ENCODE peak calls at places on chromosomes 1 and 21, in four cellular contexts. J, O, L and D are unnamed samples. For H3K4me1 and H3K9me3, the result is how much of the 10 kb centered on the place peaks cover.

GRCh38 chr1:235902638-235903542 is 36.2 kb upstream of the LYST start:
- DNase-seq in O (no peak), L (peak), J (no peak), D (peak)

GRCh38 chr1:117572546-117572945 is 33.3 kb upstream of the TENT5C start:
- DNase-seq in L (no peak), O (no peak), J (no peak), D (no peak)

GRCh38 chr21:23644768-23645167 is 1962.5 kb downstream of the MRPL39 start:
- DNase-seq in L (no peak), O (no peak), J (no peak), D (no peak)

GRCh38 chr1:170630977-170631376 is 33.0 kb upstream of the PRRX1 start:
- DNase-seq in O (no peak), L (no peak), J (no peak), D (no peak)

GRCh38 chr1:163069142-163069541 is at the start of gene RGS4:
- DNase-seq in J (peak), O (no peak), L (peak), D (no peak)

GRCh38 chr21:22468893-22469292 is 1470.7 kb downstream of the NCAM2 start:
- DNase-seq in L (no peak), J (no peak), O (no peak), D (no peak)

GRCh38 chr1:41917835-41918449 is 780 bp downstream of the HIVEP3 start:
- DNase-seq in L (peak), J (peak), O (peak), D (peak)

GRCh38 chr1:87588445-87588844 is 259.8 kb downstream of the LMO4 start:
- DNase-seq in L (no peak), J (no peak), O (no peak), D (no peak)

GRCh38 chr1:77220687-77221463 is 1.6 kb upstream of the PIGK start:
- DNase-seq in J (no peak), O (no peak), L (peak), D (no peak)

GRCh38 chr1:85047472-85048295 is 616 bp downstream of the MCOLN3 start:
- DNase-seq in O (no peak), J (peak), L (no peak), D (no peak)

GRCh38 chr21:39022035-39022900 is 161.0 kb downstream of the PSMG1 start:
- DNase-seq in L (no peak), J (no peak), O (no peak), D (no peak)

GRCh38 chr1:193589597-193590040 is 403.2 kb upstream of the B3GALT2 start:
- DNase-seq in O (no peak), J (peak), L (peak), D (no peak)

GRCh38 chr1:65229754-65230339 is 79.5 kb upstream of the DNAJC6 start:
- DNase-seq in L (no peak), O (no peak), J (no peak), D (no peak)

GRCh38 chr1:204249736-204250427 is 36.1 kb upstream of the GOLT1A start:
- DNase-seq in L (no peak), J (no peak), O (no peak), D (no peak)

GRCh38 chr1:18547460-18547859 is 66.7 kb downstream of the KLHDC7A start:
- DNase-seq in L (no peak), O (no peak), J (no peak), D (no peak)

GRCh38 chr1:162943627-162944026 is 82.7 kb upstream of the CCDC190 start:
- DNase-seq in L (no peak), O (no peak), J (no peak), D (no peak)

GRCh38 chr1:86868477-86868876 is 45.4 kb downstream of the SELENOF start:
- DNase-seq in J (no peak), L (no peak), O (no peak), D (no peak)

GRCh38 chr1:101769520-101769919 is 227.2 kb downstream of the OLFM3 start:
- DNase-seq in J (no peak), L (peak), O (no peak), D (no peak)

GRCh38 chr1:62964141-62964540 is 180.2 kb downstream of the ATG4C start:
- DNase-seq in J (no peak), L (no peak), O (no peak), D (no peak)

GRCh38 chr21:45639206-45640000 is 4.1 kb upstream of the PCBP3 start:
- DNase-seq in O (no peak), L (peak), J (no peak), D (no peak)

GRCh38 chr1:163084330-163084729 is 15.2 kb downstream of the RGS4 start:
- DNase-seq in J (no peak), O (no peak), L (peak), D (no peak)

GRCh38 chr1:147539122-147539575 is 2.2 kb upstream of the BCL9 start:
- DNase-seq in J (no peak), L (peak), O (no peak), D (no peak)

GRCh38 chr1:28466226-28466778 is 39.5 kb upstream of the RCC1 start:
- DNase-seq in J (no peak), O (no peak), L (no peak), D (no peak)

GRCh38 chr1:171717080-171717479 is 24.8 kb downstream of the VAMP4 start:
- DNase-seq in J (no peak), O (no peak), L (no peak), D (no peak)

GRCh38 chr21:45211661-45212060 is 76.0 kb downstream of the POFUT2 start:
- DNase-seq in J (no peak), L (no peak), O (no peak), D (no peak)

GRCh38 chr1:66137235-66137634 is 344.5 kb downstream of the PDE4B start:
- DNase-seq in L (no peak), O (no peak), J (no peak), D (no peak)

GRCh38 chr1:228417061-228417460 is 400 bp upstream of the TRIM17 start:
- DNase-seq in J (no peak), L (no peak), O (no peak), D (peak)

GRCh38 chr1:46394108-46394871 is at the start of gene FAAH:
- DNase-seq in J (peak), O (no peak), L (no peak), D (peak)

GRCh38 chr1:1179339-1179982 is 5.8 kb downstream of the TTLL10 start:
- DNase-seq in J (peak), L (no peak), O (no peak), D (no peak)

GRCh38 chr1:40784141-40784770 is 669 bp downstream of the KCNQ4 start:
- DNase-seq in O (no peak), J (no peak), L (no peak), D (no peak)

GRCh38 chr1:16236495-16237342 is at the start of gene CPLANE2:
- DNase-seq in J (peak), L (peak), O (peak), D (peak)

GRCh38 chr1:226060976-226061792 is 1.3 kb upstream of the H3-3A start:
- DNase-seq in O (no peak), L (peak), J (no peak), D (no peak)

GRCh38 chr1:226062558-226063361 is at the start of gene H3-3A:
- DNase-seq in L (peak), J (peak), O (peak), D (peak)

GRCh38 chr1:226063362-226064167 is 1.0 kb downstream of the H3-3A start:
- DNase-seq in L (peak), O (peak), J (peak), D (peak)

GRCh38 chr1:226060427-226060826 is 2.1 kb upstream of the H3-3A start:
- DNase-seq in J (no peak), L (no peak), O (no peak), D (no peak)

GRCh38 chr1:226061793-226062557 is 541 bp upstream of the H3-3A start:
- DNase-seq in O (peak), L (peak), J (peak), D (peak)
- H3K27ac ChIP-seq in O (peak), L (peak), J (peak), D (peak)

DNA sequence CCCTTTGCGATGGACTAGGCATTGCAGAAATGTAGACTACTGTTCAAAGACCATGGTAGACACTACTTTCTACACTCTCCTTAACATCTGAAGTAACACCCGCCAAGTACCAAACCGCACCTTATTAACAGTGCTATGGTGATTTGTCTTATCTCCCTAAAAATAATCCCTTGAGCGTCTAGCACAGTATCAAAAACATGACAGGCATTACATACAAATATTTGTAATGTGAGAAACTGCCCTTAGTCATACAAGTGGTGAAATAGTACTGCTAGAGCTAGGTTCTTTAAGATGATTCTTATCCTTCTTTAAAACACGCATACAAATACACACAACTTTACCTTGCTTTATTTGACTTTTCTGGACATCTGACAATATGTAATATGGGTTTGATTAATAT is 27.2 kb downstream of the PUM1 start:
- DNase-seq in L (no peak), O (no peak), J (no peak), D (no peak)
- H3K4me1 ChIP-seq in L (under half), O (under half), J (half or more), D (under half)

GRCh38 chr1:214762902-214763301 is 159.9 kb downstream of the CENPF start:
- DNase-seq in L (no peak), J (no peak), O (no peak), D (no peak)
- H3K9me3 ChIP-seq in L (under half), J (half or more), O (under half), D (half or more)

GRCh38 chr1:113057006-113057405 is 16.0 kb upstream of the LRIG2 start:
- DNase-seq in J (no peak), O (no peak), L (no peak), D (no peak)

GRCh38 chr1:113055570-113055969 is 17.4 kb upstream of the LRIG2 start:
- DNase-seq in L (no peak), J (no peak), O (no peak), D (no peak)

GRCh38 chr1:113053344-113054138 is 19.5 kb upstream of the LRIG2 start:
- DNase-seq in O (no peak), L (no peak), J (no peak), D (no peak)

GRCh38 chr1:113058861-113059441 is 14.0 kb upstream of the LRIG2 start:
- DNase-seq in L (no peak), J (no peak), O (no peak), D (no peak)
- H3K27ac ChIP-seq in L (no peak), J (no peak), O (no peak), D (no peak)